ENCODE peak calls at places on chromosomes 2 and 18, in five cellular contexts. X, N, Q, S and B are unnamed samples.

GRCh38 chr18:79935499-79935898 is 16.0 kb downstream of the SLC66A2 start:
- DNase-seq in X (no peak), N (no peak), Q (no peak), S (peak; percentile 6), B (no peak)

GRCh38 chr2:1874950-1875349 is 130.6 kb upstream of the PXDN start:
- DNase-seq in X (no peak), N (no peak), Q (no peak), S (no peak), B (no peak)

GRCh38 chr18:35049111-35050003 is 8.1 kb downstream of the MAPRE2 start:
- DNase-seq in X (no peak), N (no peak), Q (no peak), S (no peak), B (no peak)

GRCh38 chr2:8725838-8726237 is 44.0 kb downstream of the ID2 start:
- DNase-seq in X (no peak), N (no peak), Q (no peak), S (no peak), B (no peak)

GRCh38 chr2:103445356-103445755 is 683.5 kb downstream of the TMEM182 start:
- DNase-seq in X (no peak), N (no peak), Q (no peak), S (no peak), B (no peak)

GRCh38 chr2:176709541-176709951 is 440.3 kb downstream of the MTX2 start:
- DNase-seq in X (no peak), N (peak; percentile 68), Q (peak; percentile 61), S (no peak), B (no peak)

GRCh38 chr2:72915907-72916742 is 1.2 kb upstream of the EMX1 start:
- DNase-seq in X (no peak), N (no peak), Q (no peak), S (no peak), B (no peak)

GRCh38 chr2:12416600-12416999 is 300.1 kb upstream of the TRIB2 start:
- DNase-seq in X (no peak), N (peak; percentile 82), Q (peak; percentile 61), S (peak; percentile 35), B (no peak)

GRCh38 chr2:187878096-187878495 is 323.9 kb upstream of the TFPI start:
- DNase-seq in X (no peak), N (no peak), Q (peak; percentile 9), S (no peak), B (no peak)

GRCh38 chr18:26487437-26487836 is 60.9 kb downstream of the KCTD1 start:
- DNase-seq in X (no peak), N (peak; percentile 53), Q (peak; percentile 13), S (no peak), B (no peak)

GRCh38 chr18:69282371-69282770 is 118.3 kb upstream of the DOK6 start:
- DNase-seq in X (no peak), N (no peak), Q (no peak), S (no peak), B (no peak)

GRCh38 chr2:69645026-69645425 is 1.5 kb upstream of the AAK1 start:
- DNase-seq in X (no peak), N (no peak), Q (no peak), S (no peak), B (no peak)

GRCh38 chr18:23887493-23887892 is 127.1 kb upstream of the TTC39C start:
- DNase-seq in X (no peak), N (peak; percentile 4), Q (peak; percentile 60), S (no peak), B (no peak)

GRCh38 chr2:162686336-162686735 is 152.2 kb downstream of the KCNH7 start:
- DNase-seq in X (no peak), N (no peak), Q (no peak), S (no peak), B (no peak)

GRCh38 chr2:216234106-216234505 is 125.0 kb downstream of the XRCC5 start:
- DNase-seq in X (no peak), N (no peak), Q (no peak), S (no peak), B (no peak)

GRCh38 chr2:209498574-209498973 is 74.7 kb downstream of the MAP2 start:
- DNase-seq in X (no peak), N (no peak), Q (no peak), S (no peak), B (no peak)

GRCh38 chr2:106570316-106570715 is 83.2 kb downstream of the CD8B2 start:
- DNase-seq in X (no peak), N (no peak), Q (no peak), S (no peak), B (no peak)

GRCh38 chr18:40371673-40372072 is 1583.4 kb upstream of the PIK3C3 start:
- DNase-seq in X (no peak), N (peak; percentile 20), Q (peak; percentile 57), S (no peak), B (no peak)

GRCh38 chr2:112174383-112174782 is 36.2 kb downstream of the FBLN7 start:
- DNase-seq in X (no peak), N (no peak), Q (no peak), S (no peak), B (no peak)

GRCh38 chr2:18883626-18884456 is 294.5 kb upstream of the NT5C1B start:
- DNase-seq in X (no peak), N (peak; percentile 55), Q (peak; percentile 35), S (no peak), B (peak; percentile 6)

GRCh38 chr18:44700652-44701051 is 20.0 kb downstream of the SETBP1 start:
- DNase-seq in X (no peak), N (peak; percentile 49), Q (no peak), S (peak; percentile 48), B (no peak)

DNA sequence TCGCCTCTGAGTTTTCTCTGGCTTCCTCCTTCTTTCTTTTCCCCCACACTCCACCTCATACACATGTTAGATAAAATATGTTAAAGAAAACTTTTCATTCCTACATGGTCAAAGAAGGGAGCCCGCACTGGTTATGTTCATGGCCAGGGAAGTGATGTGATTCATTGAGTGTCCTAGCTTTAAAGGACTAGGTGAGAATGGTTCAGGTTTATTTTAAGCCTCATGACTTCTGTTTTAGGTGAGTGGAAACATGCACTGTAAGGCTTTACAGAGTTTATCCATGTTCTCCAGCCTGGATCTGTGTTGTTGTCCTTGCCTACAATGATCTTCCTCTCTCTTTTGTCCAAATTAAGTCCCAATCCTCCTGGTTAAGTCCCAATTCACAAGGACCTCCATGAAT is 56.5 kb downstream of the RASGRP3 start:
- DNase-seq in X (no peak), N (no peak), Q (no peak), S (no peak), B (no peak)
- H3K4me3 ChIP-seq in X (no peak overlapping the region), N (no peak overlapping the region), Q (no peak overlapping the region), S (no peak overlapping the region), B (no peak overlapping the region)

GRCh38 chr2:79876430-79876829 is 363.6 kb downstream of the CTNNA2 start:
- DNase-seq in X (no peak), N (peak; percentile 5), Q (peak; percentile 3), S (no peak), B (no peak)
- TF ChIP-seq CTCF in X (no peak), N (peak; percentile 39), Q (peak; percentile 40), S (no peak), B (peak; percentile 51)

GRCh38 chr18:9562584-9562983 is 51.8 kb downstream of the PPP4R1 start:
- DNase-seq in X (no peak), N (no peak), Q (no peak), S (no peak), B (no peak)
- H3K4me3 ChIP-seq in X (no peak overlapping the region), N (no peak overlapping the region), Q (no peak overlapping the region), S (no peak overlapping the region), B (no peak overlapping the region)

DNA sequence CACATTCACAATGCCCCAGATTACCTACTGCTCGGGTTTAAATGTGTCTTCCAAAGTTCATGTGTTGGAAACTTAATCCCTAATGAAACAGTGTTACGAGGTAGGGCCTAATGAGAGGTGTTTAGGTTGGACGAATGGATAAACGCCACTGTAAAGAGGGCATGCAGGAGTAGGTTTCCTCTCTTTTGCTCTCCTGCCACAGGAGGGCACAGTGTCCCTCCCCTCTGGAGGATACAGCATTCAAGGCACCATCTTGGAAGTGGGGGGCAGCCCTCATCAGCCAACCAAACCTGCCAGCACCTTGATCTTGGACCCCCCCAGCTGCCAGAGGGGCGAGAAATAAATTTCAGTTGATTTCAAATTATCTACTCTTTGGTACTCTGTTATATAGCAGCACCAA is 103.5 kb downstream of the TSHZ1 start:
- DNase-seq in X (no peak), N (no peak), Q (no peak), S (no peak), B (no peak)
- TF ChIP-seq CTCF in X (no peak), N (peak; percentile 24), Q (no peak), S (no peak), B (no peak)

GRCh38 chr2:85886585-85886984 is 2.2 kb downstream of the ST3GAL5 start:
- DNase-seq in X (no peak), N (peak; percentile 68), Q (peak; percentile 99), S (peak; percentile 81), B (no peak)
- H3K4me3 ChIP-seq in X (peak overlapping the region; percentile 85), N (peak overlapping the region; percentile 71), Q (peak overlapping the region; percentile 81), S (peak overlapping the region; percentile 11), B (no peak overlapping the region)

GRCh38 chr2:212990697-212991096 is 160.7 kb downstream of the IKZF2 start:
- DNase-seq in X (no peak), N (peak; percentile 81), Q (no peak), S (no peak), B (no peak)

GRCh38 chr2:212984129-212984528 is 167.3 kb downstream of the IKZF2 start:
- DNase-seq in X (no peak), N (no peak), Q (no peak), S (no peak), B (no peak)

GRCh38 chr2:212991120-212991519 is 160.3 kb downstream of the IKZF2 start:
- DNase-seq in X (no peak), N (no peak), Q (no peak), S (no peak), B (no peak)

DNA sequence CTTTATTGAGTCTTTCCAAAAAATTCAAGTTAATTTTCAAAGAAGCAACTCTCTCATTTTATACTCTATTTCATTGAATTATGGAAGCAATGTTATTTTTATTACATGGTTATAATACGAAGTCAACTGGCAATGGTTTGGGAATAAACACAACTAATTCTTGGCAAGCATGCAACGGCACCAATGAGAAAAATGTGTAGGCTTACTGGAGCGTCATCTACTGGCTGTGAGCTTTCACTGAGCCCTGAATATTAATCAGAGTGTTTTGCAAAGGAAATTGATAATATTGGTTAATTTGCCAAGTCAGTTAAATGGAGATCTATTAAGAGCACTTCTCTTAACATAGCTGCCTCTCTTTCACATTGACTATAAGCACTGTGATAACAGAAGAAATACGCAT is 163.9 kb downstream of the IKZF2 start:
- DNase-seq in X (no peak), N (no peak), Q (no peak), S (no peak), B (no peak)
- TF ChIP-seq CTCF in X (no peak), N (no peak), Q (peak; percentile 43), S (no peak), B (no peak)

GRCh38 chr2:54471221-54471711 is 15.1 kb downstream of the SPTBN1 start:
- DNase-seq in X (no peak), N (peak; percentile 89), Q (peak; percentile 68), S (no peak), B (no peak)

GRCh38 chr2:54468643-54469042 is 12.5 kb downstream of the SPTBN1 start:
- DNase-seq in X (no peak), N (peak; percentile 84), Q (peak; percentile 92), S (no peak), B (no peak)

GRCh38 chr2:54469484-54470053 is 13.4 kb downstream of the SPTBN1 start:
- DNase-seq in X (no peak), N (no peak), Q (no peak), S (no peak), B (no peak)

GRCh38 chr2:54473876-54474275 is 17.7 kb downstream of the SPTBN1 start:
- DNase-seq in X (no peak), N (no peak), Q (no peak), S (no peak), B (no peak)

GRCh38 chr2:54470241-54470938 is 14.3 kb downstream of the SPTBN1 start:
- DNase-seq in X (no peak), N (peak; percentile 88), Q (peak; percentile 87), S (no peak), B (peak; percentile 78)
- H3K4me3 ChIP-seq in X (no peak overlapping the region), N (no peak overlapping the region), Q (no peak overlapping the region), S (no peak overlapping the region), B (no peak overlapping the region)